ENCODE peak calls at places on chromosomes 1 and 21, in eight cellular contexts. One of them, this sample, is unnamed.
A peak's percentile ranks its signal among the peaks of the same experiment; 100 is the strongest.

GRCh38 chr1:69919922-69920273 is 285.5 kb downstream of the LRRC40 start:
- DNase-seq in astrocyte of the spinal cord: no peak
- DNase-seq in left ventricle myocardium inferior: no peak
- DNase-seq in cardiac fibroblast: no peak
- DNase-seq in PC-9: no peak
- DNase-seq in AG10803: no peak
- DNase-seq in heart left ventricle: peak; percentile 42
- DNase-seq in neural progenitor cell: no peak
- DNase-seq in this sample: no peak

GRCh38 chr1:153375511-153375910 is at the start of gene S100A12:
- DNase-seq in astrocyte of the spinal cord: peak; percentile 19
- DNase-seq in left ventricle myocardium inferior: no peak
- DNase-seq in cardiac fibroblast: peak; percentile 69
- DNase-seq in PC-9: peak; percentile 51
- DNase-seq in AG10803: peak; percentile 91
- DNase-seq in heart left ventricle: no peak
- DNase-seq in neural progenitor cell: no peak
- DNase-seq in this sample: peak; percentile 17

GRCh38 chr1:21775985-21776562 is 6.9 kb downstream of the USP48 start:
- DNase-seq in astrocyte of the spinal cord: peak; percentile 32
- DNase-seq in left ventricle myocardium inferior: no peak
- DNase-seq in cardiac fibroblast: no peak
- DNase-seq in PC-9: no peak
- DNase-seq in AG10803: peak; percentile 75
- DNase-seq in heart left ventricle: no peak
- DNase-seq in neural progenitor cell: no peak
- DNase-seq in this sample: no peak

GRCh38 chr1:159921700-159922498 is 3.4 kb downstream of the TAGLN2 start:
- DNase-seq in astrocyte of the spinal cord: no peak
- DNase-seq in left ventricle myocardium inferior: no peak
- DNase-seq in cardiac fibroblast: peak; percentile 64
- DNase-seq in PC-9: no peak
- DNase-seq in AG10803: no peak
- DNase-seq in heart left ventricle: no peak
- DNase-seq in neural progenitor cell: no peak
- DNase-seq in this sample: no peak

GRCh38 chr1:29324771-29325351 is 88.5 kb downstream of the PTPRU start:
- DNase-seq in astrocyte of the spinal cord: no peak
- DNase-seq in left ventricle myocardium inferior: no peak
- DNase-seq in cardiac fibroblast: no peak
- DNase-seq in PC-9: peak; percentile 14
- DNase-seq in AG10803: no peak
- DNase-seq in heart left ventricle: no peak
- DNase-seq in neural progenitor cell: peak; percentile 99
- DNase-seq in this sample: no peak

GRCh38 chr1:36781098-36781497 is 253.2 kb downstream of the GRIK3 start:
- DNase-seq in astrocyte of the spinal cord: no peak
- DNase-seq in left ventricle myocardium inferior: no peak
- DNase-seq in cardiac fibroblast: no peak
- DNase-seq in PC-9: no peak
- DNase-seq in AG10803: no peak
- DNase-seq in heart left ventricle: no peak
- DNase-seq in neural progenitor cell: no peak
- DNase-seq in this sample: no peak

GRCh38 chr1:216222302-216222701 is 200.9 kb downstream of the USH2A start:
- DNase-seq in astrocyte of the spinal cord: no peak
- DNase-seq in left ventricle myocardium inferior: no peak
- DNase-seq in cardiac fibroblast: no peak
- DNase-seq in PC-9: no peak
- DNase-seq in AG10803: no peak
- DNase-seq in heart left ventricle: no peak
- DNase-seq in neural progenitor cell: no peak
- DNase-seq in this sample: peak; percentile 42

GRCh38 chr1:1032428-1032827 is 12.5 kb downstream of the AGRN start:
- DNase-seq in astrocyte of the spinal cord: no peak
- DNase-seq in left ventricle myocardium inferior: no peak
- DNase-seq in cardiac fibroblast: no peak
- DNase-seq in PC-9: no peak
- DNase-seq in AG10803: no peak
- DNase-seq in heart left ventricle: no peak
- DNase-seq in neural progenitor cell: peak; percentile 68
- DNase-seq in this sample: no peak

GRCh38 chr1:51956528-51957509 is 33.7 kb downstream of the RAB3B start:
- DNase-seq in astrocyte of the spinal cord: peak; percentile 38
- DNase-seq in left ventricle myocardium inferior: no peak
- DNase-seq in cardiac fibroblast: peak; percentile 25
- DNase-seq in PC-9: no peak
- DNase-seq in AG10803: peak; percentile 63
- DNase-seq in heart left ventricle: no peak
- DNase-seq in neural progenitor cell: peak; percentile 13
- DNase-seq in this sample: no peak

GRCh38 chr1:166875302-166875733 is 746 bp downstream of the TADA1 start:
- DNase-seq in astrocyte of the spinal cord: no peak
- DNase-seq in left ventricle myocardium inferior: no peak
- DNase-seq in cardiac fibroblast: no peak
- DNase-seq in PC-9: no peak
- DNase-seq in AG10803: no peak
- DNase-seq in heart left ventricle: no peak
- DNase-seq in neural progenitor cell: peak; percentile 15
- DNase-seq in this sample: no peak

GRCh38 chr21:14942801-14943490 is 121.9 kb downstream of the NRIP1 start:
- DNase-seq in astrocyte of the spinal cord: peak; percentile 27
- DNase-seq in left ventricle myocardium inferior: no peak
- DNase-seq in cardiac fibroblast: peak; percentile 43
- DNase-seq in PC-9: no peak
- DNase-seq in AG10803: peak; percentile 22
- DNase-seq in heart left ventricle: no peak
- DNase-seq in neural progenitor cell: no peak
- DNase-seq in this sample: no peak

GRCh38 chr21:34363733-34364132 is at the start of gene KCNE2:
- DNase-seq in astrocyte of the spinal cord: no peak
- DNase-seq in left ventricle myocardium inferior: no peak
- DNase-seq in cardiac fibroblast: no peak
- DNase-seq in PC-9: no peak
- DNase-seq in AG10803: no peak
- DNase-seq in heart left ventricle: no peak
- DNase-seq in neural progenitor cell: no peak
- DNase-seq in this sample: no peak

GRCh38 chr1:94048413-94049164 is 72.4 kb downstream of the ABCA4 start:
- DNase-seq in astrocyte of the spinal cord: peak; percentile 66
- DNase-seq in left ventricle myocardium inferior: no peak
- DNase-seq in cardiac fibroblast: peak; percentile 86
- DNase-seq in PC-9: no peak
- DNase-seq in AG10803: peak; percentile 94
- DNase-seq in heart left ventricle: no peak
- DNase-seq in neural progenitor cell: peak; percentile 30
- DNase-seq in this sample: no peak

GRCh38 chr1:233094691-233095090 is 144.3 kb downstream of the NTPCR start:
- DNase-seq in astrocyte of the spinal cord: no peak
- DNase-seq in left ventricle myocardium inferior: no peak
- DNase-seq in cardiac fibroblast: no peak
- DNase-seq in PC-9: no peak
- DNase-seq in AG10803: peak; percentile 60
- DNase-seq in heart left ventricle: no peak
- DNase-seq in neural progenitor cell: no peak
- DNase-seq in this sample: no peak

GRCh38 chr21:46183910-46184624 is at the start of gene SPATC1L:
- DNase-seq in astrocyte of the spinal cord: peak; percentile 40
- DNase-seq in left ventricle myocardium inferior: peak; percentile 71
- DNase-seq in cardiac fibroblast: peak; percentile 90
- DNase-seq in PC-9: no peak
- DNase-seq in AG10803: peak; percentile 66
- DNase-seq in heart left ventricle: peak; percentile 79
- DNase-seq in neural progenitor cell: peak; percentile 86
- DNase-seq in this sample: no peak

DNA sequence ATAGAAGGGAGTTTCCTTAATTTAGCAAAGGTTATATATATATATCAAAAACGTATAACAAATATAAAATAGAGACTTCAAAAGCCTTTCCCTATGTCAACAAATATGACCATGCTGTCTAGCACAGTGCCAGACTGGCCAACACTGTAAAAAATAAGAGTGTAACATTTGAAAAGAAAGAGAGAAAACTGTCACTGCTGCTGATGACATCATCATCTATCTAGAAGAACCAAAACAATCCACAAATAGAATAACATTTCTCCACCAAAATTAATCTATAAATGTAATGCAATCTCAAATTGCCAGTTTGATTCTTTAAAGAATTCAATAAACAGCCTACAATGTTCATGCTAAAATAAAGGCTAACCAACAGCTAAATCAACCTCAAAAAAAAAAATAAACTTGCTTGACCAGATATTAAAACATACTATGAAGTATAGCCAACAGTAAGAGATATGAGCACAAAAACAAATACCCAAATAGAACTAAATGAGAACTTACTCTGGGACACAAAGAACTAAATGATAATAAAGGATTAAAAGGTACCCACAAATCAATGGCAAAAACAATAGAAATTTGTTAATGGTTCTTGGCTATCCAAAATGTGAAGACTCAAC is 50.2 kb downstream of the ENAH start:
- DNase-seq in astrocyte of the spinal cord: peak; percentile 37
- DNase-seq in left ventricle myocardium inferior: no peak
- DNase-seq in cardiac fibroblast: no peak
- DNase-seq in PC-9: no peak
- DNase-seq in AG10803: no peak
- DNase-seq in heart left ventricle: no peak
- DNase-seq in neural progenitor cell: no peak
- DNase-seq in this sample: no peak
- TF ChIP-seq CTCF in astrocyte of the spinal cord: no peak
- TF ChIP-seq CTCF in left ventricle myocardium inferior: no peak
- TF ChIP-seq CTCF in cardiac fibroblast: no peak
- TF ChIP-seq CTCF in PC-9: no peak
- TF ChIP-seq CTCF in AG10803: no peak
- TF ChIP-seq CTCF in heart left ventricle: no peak
- TF ChIP-seq CTCF in neural progenitor cell: no peak
- TF ChIP-seq CTCF in this sample: no peak

GRCh38 chr1:27346991-27347627 is 5.3 kb downstream of the SYTL1 start:
- DNase-seq in astrocyte of the spinal cord: no peak
- DNase-seq in left ventricle myocardium inferior: no peak
- DNase-seq in cardiac fibroblast: no peak
- DNase-seq in PC-9: peak; percentile 19
- DNase-seq in AG10803: no peak
- DNase-seq in heart left ventricle: no peak
- DNase-seq in neural progenitor cell: no peak
- DNase-seq in this sample: no peak

GRCh38 chr1:27350673-27351540 is 9.1 kb downstream of the SYTL1 start:
- DNase-seq in astrocyte of the spinal cord: peak; percentile 11
- DNase-seq in left ventricle myocardium inferior: peak; percentile 67
- DNase-seq in cardiac fibroblast: peak; percentile 74
- DNase-seq in PC-9: no peak
- DNase-seq in AG10803: no peak
- DNase-seq in heart left ventricle: no peak
- DNase-seq in neural progenitor cell: peak; percentile 97
- DNase-seq in this sample: no peak

GRCh38 chr1:27349784-27350672 is 8.2 kb downstream of the SYTL1 start:
- DNase-seq in astrocyte of the spinal cord: peak; percentile 59
- DNase-seq in left ventricle myocardium inferior: peak; percentile 59
- DNase-seq in cardiac fibroblast: peak; percentile 82
- DNase-seq in PC-9: no peak
- DNase-seq in AG10803: peak; percentile 55
- DNase-seq in heart left ventricle: peak; percentile 80
- DNase-seq in neural progenitor cell: peak; percentile 92
- DNase-seq in this sample: no peak

GRCh38 chr1:27351541-27352107 is 9.8 kb downstream of the SYTL1 start:
- DNase-seq in astrocyte of the spinal cord: no peak
- DNase-seq in left ventricle myocardium inferior: no peak
- DNase-seq in cardiac fibroblast: no peak
- DNase-seq in PC-9: no peak
- DNase-seq in AG10803: no peak
- DNase-seq in heart left ventricle: no peak
- DNase-seq in neural progenitor cell: no peak
- DNase-seq in this sample: no peak

GRCh38 chr1:27348861-27349783 is 7.3 kb downstream of the SYTL1 start:
- DNase-seq in astrocyte of the spinal cord: peak; percentile 41
- DNase-seq in left ventricle myocardium inferior: no peak
- DNase-seq in cardiac fibroblast: no peak
- DNase-seq in PC-9: peak; percentile 41
- DNase-seq in AG10803: no peak
- DNase-seq in heart left ventricle: no peak
- DNase-seq in neural progenitor cell: peak; percentile 84
- DNase-seq in this sample: no peak
- H3K4me3 ChIP-seq in astrocyte of the spinal cord: peak overlapping the region; percentile 24
- H3K4me3 ChIP-seq in left ventricle myocardium inferior: peak overlapping the region; percentile 69
- H3K4me3 ChIP-seq in cardiac fibroblast: peak overlapping the region; percentile 43
- H3K4me3 ChIP-seq in PC-9: no peak overlapping the region
- H3K4me3 ChIP-seq in AG10803: peak overlapping the region; percentile 31
- H3K4me3 ChIP-seq in heart left ventricle: peak overlapping the region; percentile 56
- H3K4me3 ChIP-seq in neural progenitor cell: peak overlapping the region; percentile 50
- H3K4me3 ChIP-seq in this sample: peak overlapping the region; percentile 33

DNA sequence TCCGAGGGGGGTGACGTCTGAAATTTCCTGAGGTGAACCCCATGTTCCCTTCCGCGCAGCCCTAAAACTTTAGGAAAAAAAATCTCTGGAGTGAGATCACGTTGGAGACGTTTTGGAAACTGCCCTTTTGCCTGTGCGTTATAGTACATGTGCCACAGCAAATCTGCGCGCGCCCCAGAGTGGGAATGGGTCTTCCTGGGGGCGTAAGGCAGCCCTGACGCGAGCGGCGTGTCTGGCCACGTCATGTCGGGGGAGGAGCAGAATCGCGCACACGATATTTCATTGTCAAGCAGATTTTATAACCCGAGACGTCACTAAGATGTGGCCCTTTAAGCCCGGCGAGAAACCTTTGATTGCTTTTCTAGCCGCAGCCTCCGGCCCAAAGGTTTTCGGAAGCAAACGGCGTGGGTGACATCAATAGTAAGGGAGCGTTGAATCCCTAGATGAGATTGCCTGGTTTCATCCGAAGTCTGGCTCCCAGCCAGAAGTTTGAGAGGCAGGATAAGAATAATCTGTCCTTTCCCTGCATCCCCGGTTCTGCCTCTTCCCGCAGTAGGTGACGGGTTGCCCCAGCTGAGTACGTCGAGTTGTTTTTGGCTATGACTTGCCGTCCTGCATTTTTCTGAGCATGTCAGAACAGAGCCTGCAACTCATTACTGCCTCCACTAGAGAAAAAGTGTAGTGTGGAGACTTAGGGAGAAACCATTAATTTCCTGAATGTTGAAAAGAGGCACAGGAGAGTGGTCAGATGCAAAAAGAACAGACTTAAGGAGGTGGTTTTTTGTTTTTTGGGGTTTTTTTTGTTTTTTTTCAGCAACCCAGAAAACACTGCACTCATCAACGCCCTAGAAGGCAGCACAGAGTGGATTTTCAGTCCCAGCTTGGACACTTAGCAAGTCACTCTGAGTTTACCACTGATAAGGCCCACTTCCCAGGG is 800 bp upstream of the PMVK start:
- DNase-seq in astrocyte of the spinal cord: peak; percentile 97
- DNase-seq in left ventricle myocardium inferior: peak; percentile 92
- DNase-seq in cardiac fibroblast: peak; percentile 98
- DNase-seq in PC-9: peak; percentile 87
- DNase-seq in AG10803: peak; percentile 96
- DNase-seq in heart left ventricle: peak; percentile 95
- DNase-seq in neural progenitor cell: peak; percentile 88
- DNase-seq in this sample: peak; percentile 83
- TF ChIP-seq CTCF in astrocyte of the spinal cord: peak; percentile 7
- TF ChIP-seq CTCF in left ventricle myocardium inferior: peak; percentile 53
- TF ChIP-seq CTCF in cardiac fibroblast: peak; percentile 28
- TF ChIP-seq CTCF in PC-9: peak; percentile 26
- TF ChIP-seq CTCF in AG10803: peak; percentile 44
- TF ChIP-seq CTCF in heart left ventricle: no peak
- TF ChIP-seq CTCF in neural progenitor cell: peak; percentile 21
- TF ChIP-seq CTCF in this sample: peak; percentile 12

DNA sequence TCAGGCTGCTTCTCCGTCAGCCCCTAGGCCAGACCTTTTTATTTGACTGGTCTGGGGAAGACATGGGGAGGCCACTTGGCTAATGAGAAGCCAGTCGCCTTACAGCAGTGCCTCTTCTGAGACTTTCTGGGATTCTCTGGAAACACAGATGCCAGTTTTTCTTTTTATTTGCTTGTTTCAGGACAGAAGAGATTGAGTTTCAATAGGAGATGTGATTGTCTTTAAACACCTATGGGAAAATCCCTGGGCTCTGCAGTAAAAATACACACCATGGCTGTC is 15.4 kb upstream of the BTG2 start:
- DNase-seq in astrocyte of the spinal cord: no peak
- DNase-seq in left ventricle myocardium inferior: no peak
- DNase-seq in cardiac fibroblast: no peak
- DNase-seq in PC-9: no peak
- DNase-seq in AG10803: no peak
- DNase-seq in heart left ventricle: no peak
- DNase-seq in neural progenitor cell: no peak
- DNase-seq in this sample: no peak
- H3K4me3 ChIP-seq in astrocyte of the spinal cord: no peak overlapping the region
- H3K4me3 ChIP-seq in left ventricle myocardium inferior: peak overlapping the region; percentile 55
- H3K4me3 ChIP-seq in cardiac fibroblast: no peak overlapping the region
- H3K4me3 ChIP-seq in PC-9: no peak overlapping the region
- H3K4me3 ChIP-seq in AG10803: no peak overlapping the region
- H3K4me3 ChIP-seq in heart left ventricle: peak overlapping the region; percentile 48
- H3K4me3 ChIP-seq in neural progenitor cell: peak overlapping the region; percentile 23
- H3K4me3 ChIP-seq in this sample: no peak overlapping the region